ENCODE peak calls at places on chromosome 9, in five cellular contexts. One of them, this sample, is unnamed.

GRCh38 chr9:6566409-6567139 is 79.0 kb downstream of the GLDC start:
- DNase-seq in uterus: no peak
- DNase-seq in fibroblast of lung: peak; percentile 99
- DNase-seq in astrocyte: peak; percentile 98
- DNase-seq in H1: peak; percentile 2
- DNase-seq in this sample: peak; percentile 100

GRCh38 chr9:71383308-71383707 is 261.9 kb upstream of the TRPM3 start:
- DNase-seq in H1: no peak
- DNase-seq in fibroblast of lung: no peak
- DNase-seq in uterus: no peak
- DNase-seq in astrocyte: no peak
- DNase-seq in this sample: no peak

GRCh38 chr9:109640232-109641078 is 139.5 kb upstream of the PALM2AKAP2 start:
- DNase-seq in H1: no peak
- DNase-seq in uterus: peak; percentile 22
- DNase-seq in astrocyte: peak; percentile 39
- DNase-seq in fibroblast of lung: peak; percentile 62
- DNase-seq in this sample: peak; percentile 53

GRCh38 chr9:95874989-95875304 is 544 bp upstream of the ERCC6L2 start:
- DNase-seq in H1: no peak
- DNase-seq in fibroblast of lung: no peak
- DNase-seq in uterus: peak; percentile 49
- DNase-seq in astrocyte: no peak
- DNase-seq in this sample: peak; percentile 33

GRCh38 chr9:112218908-112219307 is 43.8 kb upstream of the SUSD1 start:
- DNase-seq in H1: no peak
- DNase-seq in astrocyte: no peak
- DNase-seq in uterus: no peak
- DNase-seq in fibroblast of lung: no peak
- DNase-seq in this sample: no peak

GRCh38 chr9:128712451-128713410 is 10.4 kb downstream of the PKN3 start:
- DNase-seq in H1: no peak
- DNase-seq in fibroblast of lung: no peak
- DNase-seq in uterus: no peak
- DNase-seq in astrocyte: no peak
- DNase-seq in this sample: no peak

GRCh38 chr9:124274738-124275137 is 17.0 kb downstream of the NEK6 start:
- DNase-seq in uterus: no peak
- DNase-seq in H1: no peak
- DNase-seq in fibroblast of lung: no peak
- DNase-seq in astrocyte: no peak
- DNase-seq in this sample: no peak

GRCh38 chr9:31259824-31260223 is 1124.6 kb upstream of the ACO1 start:
- DNase-seq in fibroblast of lung: no peak
- DNase-seq in astrocyte: no peak
- DNase-seq in uterus: no peak
- DNase-seq in H1: no peak
- DNase-seq in this sample: no peak

GRCh38 chr9:16516887-16517286 is 353.6 kb downstream of the BNC2 start:
- DNase-seq in uterus: no peak
- DNase-seq in fibroblast of lung: peak; percentile 84
- DNase-seq in H1: no peak
- DNase-seq in astrocyte: peak; percentile 80
- DNase-seq in this sample: no peak

DNA sequence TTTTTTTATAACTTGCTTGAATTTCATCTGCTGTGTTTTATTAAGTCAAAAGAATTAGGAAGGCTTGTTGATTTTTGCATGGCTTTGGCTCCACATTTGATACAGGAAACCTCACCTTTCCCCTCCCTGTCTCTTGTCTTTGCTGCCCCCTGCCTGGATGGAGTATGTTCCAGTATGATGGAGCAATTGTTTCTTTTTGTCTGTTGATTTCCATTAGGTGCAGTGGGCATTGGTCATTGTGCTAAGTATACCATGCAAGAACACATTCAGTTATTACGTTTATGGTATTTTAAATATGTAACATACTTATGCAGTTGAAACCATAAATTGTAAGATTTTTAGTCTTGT is 19.6 kb downstream of the TJP2 start:
- DNase-seq in uterus: no peak
- DNase-seq in H1: no peak
- DNase-seq in fibroblast of lung: no peak
- DNase-seq in astrocyte: no peak
- DNase-seq in this sample: no peak
- TF ChIP-seq CTCF in uterus: no peak
- TF ChIP-seq CTCF in H1: peak; percentile 20
- TF ChIP-seq CTCF in fibroblast of lung: peak; percentile 18
- TF ChIP-seq CTCF in astrocyte: no peak
- TF ChIP-seq CTCF in this sample: no peak

GRCh38 chr9:135610290-135611141 is 28.8 kb downstream of the GLT6D1 start:
- DNase-seq in astrocyte: no peak
- DNase-seq in fibroblast of lung: no peak
- DNase-seq in uterus: no peak
- DNase-seq in H1: no peak
- DNase-seq in this sample: no peak
- H3K27me3 ChIP-seq in astrocyte: no peaks in the 10 kb centered on the region
- H3K27me3 ChIP-seq in fibroblast of lung: no peaks in the 10 kb centered on the region
- H3K27me3 ChIP-seq in uterus: no peaks in the 10 kb centered on the region
- H3K27me3 ChIP-seq in H1: no peaks in the 10 kb centered on the region
- H3K27me3 ChIP-seq in this sample: no peaks in the 10 kb centered on the region

GRCh38 chr9:92611621-92612275 is 58.2 kb downstream of the IPPK start:
- DNase-seq in astrocyte: no peak
- DNase-seq in fibroblast of lung: no peak
- DNase-seq in uterus: no peak
- DNase-seq in H1: no peak
- DNase-seq in this sample: peak; percentile 36

GRCh38 chr9:92612816-92613215 is 57.1 kb downstream of the IPPK start:
- DNase-seq in H1: no peak
- DNase-seq in uterus: no peak
- DNase-seq in astrocyte: no peak
- DNase-seq in fibroblast of lung: no peak
- DNase-seq in this sample: no peak

GRCh38 chr9:92613268-92614122 is 56.4 kb downstream of the IPPK start:
- DNase-seq in H1: no peak
- DNase-seq in uterus: no peak
- DNase-seq in astrocyte: no peak
- DNase-seq in fibroblast of lung: no peak
- DNase-seq in this sample: no peak

GRCh38 chr9:92610470-92611420 is 59.2 kb downstream of the IPPK start:
- DNase-seq in fibroblast of lung: no peak
- DNase-seq in astrocyte: no peak
- DNase-seq in H1: no peak
- DNase-seq in uterus: peak; percentile 60
- DNase-seq in this sample: no peak

DNA sequence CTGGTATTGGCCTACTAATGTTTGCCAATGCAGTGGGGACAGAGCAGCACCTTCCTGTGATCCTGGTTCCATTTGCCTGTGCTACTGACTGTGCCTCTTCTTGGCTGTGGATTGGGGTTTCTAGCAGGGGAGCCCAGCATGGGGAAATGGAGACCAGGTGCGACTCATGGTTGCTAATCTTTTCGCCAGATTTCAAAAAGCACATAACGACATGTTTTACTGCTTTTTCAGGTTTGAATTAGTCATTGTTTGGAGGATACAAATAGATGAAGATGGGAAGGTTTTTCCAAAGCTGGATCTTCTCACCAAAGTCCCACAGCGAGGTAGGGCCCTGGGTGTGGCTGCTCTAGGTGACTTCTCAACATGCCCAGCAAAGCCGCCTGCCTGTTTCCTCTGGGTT is 57.6 kb downstream of the IPPK start:
- DNase-seq in astrocyte: no peak
- DNase-seq in fibroblast of lung: no peak
- DNase-seq in uterus: no peak
- DNase-seq in H1: no peak
- DNase-seq in this sample: peak; percentile 36
- H3K36me3 ChIP-seq in astrocyte: peaks cover 21% of the 10 kb centered on the region
- H3K36me3 ChIP-seq in fibroblast of lung: peaks cover 12% of the 10 kb centered on the region
- H3K36me3 ChIP-seq in uterus: no peaks in the 10 kb centered on the region
- H3K36me3 ChIP-seq in H1: peaks cover 8% of the 10 kb centered on the region
- H3K36me3 ChIP-seq in this sample: peaks cover 28% of the 10 kb centered on the region

GRCh38 chr9:92439921-92440750 is 15.9 kb upstream of the OMD start:
- DNase-seq in uterus: no peak
- DNase-seq in H1: no peak
- DNase-seq in astrocyte: peak; percentile 93
- DNase-seq in fibroblast of lung: peak; percentile 93
- DNase-seq in this sample: peak; percentile 96

GRCh38 chr9:92444841-92445240 is 20.6 kb upstream of the OMD start:
- DNase-seq in uterus: no peak
- DNase-seq in H1: no peak
- DNase-seq in astrocyte: no peak
- DNase-seq in fibroblast of lung: no peak
- DNase-seq in this sample: no peak

GRCh38 chr9:92440751-92441046 is 16.4 kb upstream of the OMD start:
- DNase-seq in fibroblast of lung: no peak
- DNase-seq in uterus: no peak
- DNase-seq in H1: no peak
- DNase-seq in astrocyte: no peak
- DNase-seq in this sample: no peak

GRCh38 chr9:92435263-92435662 is 11.0 kb upstream of the OMD start:
- DNase-seq in fibroblast of lung: no peak
- DNase-seq in astrocyte: no peak
- DNase-seq in uterus: no peak
- DNase-seq in H1: no peak
- DNase-seq in this sample: no peak

GRCh38 chr9:92438900-92439526 is 14.7 kb upstream of the OMD start:
- DNase-seq in H1: no peak
- DNase-seq in uterus: no peak
- DNase-seq in astrocyte: no peak
- DNase-seq in fibroblast of lung: no peak
- DNase-seq in this sample: peak; percentile 17
- TF ChIP-seq CTCF in H1: no peak
- TF ChIP-seq CTCF in uterus: peak; percentile 46
- TF ChIP-seq CTCF in astrocyte: peak; percentile 3
- TF ChIP-seq CTCF in fibroblast of lung: peak; percentile 12
- TF ChIP-seq CTCF in this sample: no peak

This sample was measured in bronchial epithelial cell.